ENCODE peak calls at places on chromosomes 12 and 14, in five cellular contexts. One of them, this sample, is unnamed.

GRCh38 chr14:49720744-49721143 is 27.8 kb downstream of the KLHDC1 start:
- DNase-seq in suprapubic skin: no peak
- DNase-seq in endodermal cell: no peak
- DNase-seq in lower lobe of right lung: no peak
- DNase-seq in heart right ventricle: no peak
- DNase-seq in this sample: no peak

GRCh38 chr14:99174081-99174851 is 97.7 kb downstream of the BCL11B start:
- DNase-seq in lower lobe of right lung: no peak
- DNase-seq in endodermal cell: peak; percentile 87
- DNase-seq in suprapubic skin: peak; percentile 80
- DNase-seq in heart right ventricle: no peak
- DNase-seq in this sample: no peak

GRCh38 chr14:76867536-76868452 is 41.6 kb downstream of the LRRC74A start:
- DNase-seq in suprapubic skin: no peak
- DNase-seq in heart right ventricle: no peak
- DNase-seq in endodermal cell: no peak
- DNase-seq in lower lobe of right lung: peak; percentile 82
- DNase-seq in this sample: peak; percentile 81

GRCh38 chr12:111569363-111570089 is 29.6 kb downstream of the ATXN2 start:
- DNase-seq in lower lobe of right lung: no peak
- DNase-seq in endodermal cell: no peak
- DNase-seq in heart right ventricle: no peak
- DNase-seq in suprapubic skin: no peak
- DNase-seq in this sample: no peak

GRCh38 chr12:3752096-3752709 is 706 bp downstream of the CRACR2A start:
- DNase-seq in lower lobe of right lung: peak; percentile 70
- DNase-seq in heart right ventricle: peak; percentile 50
- DNase-seq in suprapubic skin: no peak
- DNase-seq in endodermal cell: peak; percentile 45
- DNase-seq in this sample: peak; percentile 77

GRCh38 chr14:70660967-70661871 is 19.5 kb downstream of the TTC9 start:
- DNase-seq in endodermal cell: no peak
- DNase-seq in lower lobe of right lung: no peak
- DNase-seq in suprapubic skin: no peak
- DNase-seq in heart right ventricle: no peak
- DNase-seq in this sample: no peak

GRCh38 chr14:104935026-104935650 is 10.5 kb downstream of the PLD4 start:
- DNase-seq in lower lobe of right lung: no peak
- DNase-seq in heart right ventricle: no peak
- DNase-seq in suprapubic skin: no peak
- DNase-seq in endodermal cell: no peak
- DNase-seq in this sample: peak; percentile 43

GRCh38 chr12:51351913-51352532 is 5.5 kb upstream of the CELA1 start:
- DNase-seq in heart right ventricle: peak; percentile 17
- DNase-seq in endodermal cell: peak; percentile 97
- DNase-seq in lower lobe of right lung: peak; percentile 49
- DNase-seq in suprapubic skin: no peak
- DNase-seq in this sample: no peak

GRCh38 chr12:6074979-6075585 is 49.4 kb downstream of the VWF start:
- DNase-seq in lower lobe of right lung: peak; percentile 69
- DNase-seq in heart right ventricle: peak; percentile 44
- DNase-seq in suprapubic skin: no peak
- DNase-seq in endodermal cell: peak; percentile 67
- DNase-seq in this sample: peak; percentile 76

GRCh38 chr12:122111070-122111750 is 32.7 kb downstream of the MLXIP start:
- DNase-seq in heart right ventricle: no peak
- DNase-seq in suprapubic skin: no peak
- DNase-seq in endodermal cell: no peak
- DNase-seq in lower lobe of right lung: no peak
- DNase-seq in this sample: no peak

GRCh38 chr14:68626386-68626785 is 166.5 kb downstream of the ZFP36L1 start:
- DNase-seq in lower lobe of right lung: no peak
- DNase-seq in endodermal cell: peak; percentile 15
- DNase-seq in suprapubic skin: no peak
- DNase-seq in heart right ventricle: peak; percentile 55
- DNase-seq in this sample: peak; percentile 13

GRCh38 chr12:79658221-79658620 is 32.5 kb downstream of the PAWR start:
- DNase-seq in endodermal cell: no peak
- DNase-seq in heart right ventricle: no peak
- DNase-seq in suprapubic skin: no peak
- DNase-seq in lower lobe of right lung: no peak
- DNase-seq in this sample: no peak

GRCh38 chr14:59570122-59570521 is 6.5 kb downstream of the CCDC175 start:
- DNase-seq in heart right ventricle: no peak
- DNase-seq in lower lobe of right lung: no peak
- DNase-seq in endodermal cell: no peak
- DNase-seq in suprapubic skin: no peak
- DNase-seq in this sample: no peak
- TF ChIP-seq CTCF in heart right ventricle: no peak
- TF ChIP-seq CTCF in lower lobe of right lung: no peak
- TF ChIP-seq CTCF in endodermal cell: peak; percentile 65
- TF ChIP-seq CTCF in suprapubic skin: no peak
- TF ChIP-seq CTCF in this sample: no peak

GRCh38 chr12:91194500-91194899 is 11.9 kb upstream of the DCN start:
- DNase-seq in heart right ventricle: no peak
- DNase-seq in endodermal cell: no peak
- DNase-seq in suprapubic skin: no peak
- DNase-seq in lower lobe of right lung: no peak
- DNase-seq in this sample: no peak
- H3K27me3 ChIP-seq in heart right ventricle: no peaks in the 10 kb centered on the region
- H3K27me3 ChIP-seq in endodermal cell: no peaks in the 10 kb centered on the region
- H3K27me3 ChIP-seq in suprapubic skin: no peaks in the 10 kb centered on the region
- H3K27me3 ChIP-seq in lower lobe of right lung: no peaks in the 10 kb centered on the region
- H3K27me3 ChIP-seq in this sample: no peaks in the 10 kb centered on the region

DNA sequence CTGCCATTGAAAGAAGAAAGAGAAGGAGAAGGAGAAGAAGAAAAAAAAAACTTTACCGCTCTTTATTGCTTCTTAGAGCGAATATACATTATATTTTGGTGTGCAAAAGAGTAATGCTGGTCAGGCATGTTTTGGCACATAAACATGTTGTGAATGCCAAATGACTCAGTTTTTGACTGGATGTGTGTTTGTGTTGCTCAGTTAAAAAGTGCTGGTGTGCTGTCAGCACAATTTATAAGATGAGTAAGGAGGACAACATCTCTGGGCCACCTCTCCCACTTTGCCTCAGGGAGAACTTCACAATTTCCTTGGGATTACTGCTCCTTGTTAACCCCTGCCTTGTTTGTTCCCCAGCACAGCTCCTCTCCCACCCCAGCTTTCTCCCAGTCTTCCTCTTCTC is 584.8 kb downstream of the ETNK1 start:
- DNase-seq in endodermal cell: no peak
- DNase-seq in heart right ventricle: no peak
- DNase-seq in lower lobe of right lung: no peak
- DNase-seq in suprapubic skin: no peak
- DNase-seq in this sample: no peak
- TF ChIP-seq CTCF in endodermal cell: no peak
- TF ChIP-seq CTCF in heart right ventricle: no peak
- TF ChIP-seq CTCF in lower lobe of right lung: no peak
- TF ChIP-seq CTCF in suprapubic skin: no peak
- TF ChIP-seq CTCF in this sample: no peak

DNA sequence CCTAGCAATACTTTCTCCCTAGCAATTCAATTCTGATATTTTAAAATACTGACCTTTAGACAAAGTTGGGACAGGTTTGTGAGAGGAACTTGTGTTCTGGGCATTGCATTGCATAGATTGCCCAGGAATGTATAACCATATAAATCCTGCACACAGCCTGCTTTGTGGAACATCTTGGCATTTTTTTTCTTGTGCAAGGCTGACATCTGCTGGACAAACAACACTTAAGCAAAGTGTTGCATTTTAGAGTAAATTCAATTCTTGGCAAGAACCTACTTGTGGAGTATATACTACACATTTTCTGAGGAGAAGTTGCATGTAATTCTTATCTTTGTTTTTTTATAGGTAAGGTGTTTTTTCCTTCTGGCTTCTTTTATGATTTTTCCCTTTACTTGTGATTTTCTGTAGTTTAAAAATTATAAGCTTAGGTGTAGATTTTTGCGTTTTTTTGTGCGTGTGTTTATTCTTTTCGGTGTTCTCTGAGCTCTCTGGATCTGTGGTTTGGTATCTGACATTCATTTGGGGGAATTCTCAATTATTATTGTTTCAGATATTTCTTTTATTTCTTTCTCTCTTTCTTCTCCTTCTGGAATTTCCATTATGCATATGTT is 26.4 kb downstream of the TESPA1 start:
- DNase-seq in endodermal cell: peak; percentile 84
- DNase-seq in lower lobe of right lung: no peak
- DNase-seq in heart right ventricle: peak; percentile 51
- DNase-seq in suprapubic skin: no peak
- DNase-seq in this sample: no peak
- H3K27me3 ChIP-seq in endodermal cell: no peaks in the 10 kb centered on the region
- H3K27me3 ChIP-seq in lower lobe of right lung: peaks cover 15% of the 10 kb centered on the region
- H3K27me3 ChIP-seq in heart right ventricle: no peaks in the 10 kb centered on the region
- H3K27me3 ChIP-seq in suprapubic skin: no peaks in the 10 kb centered on the region
- H3K27me3 ChIP-seq in this sample: peaks cover 3% of the 10 kb centered on the region

DNA sequence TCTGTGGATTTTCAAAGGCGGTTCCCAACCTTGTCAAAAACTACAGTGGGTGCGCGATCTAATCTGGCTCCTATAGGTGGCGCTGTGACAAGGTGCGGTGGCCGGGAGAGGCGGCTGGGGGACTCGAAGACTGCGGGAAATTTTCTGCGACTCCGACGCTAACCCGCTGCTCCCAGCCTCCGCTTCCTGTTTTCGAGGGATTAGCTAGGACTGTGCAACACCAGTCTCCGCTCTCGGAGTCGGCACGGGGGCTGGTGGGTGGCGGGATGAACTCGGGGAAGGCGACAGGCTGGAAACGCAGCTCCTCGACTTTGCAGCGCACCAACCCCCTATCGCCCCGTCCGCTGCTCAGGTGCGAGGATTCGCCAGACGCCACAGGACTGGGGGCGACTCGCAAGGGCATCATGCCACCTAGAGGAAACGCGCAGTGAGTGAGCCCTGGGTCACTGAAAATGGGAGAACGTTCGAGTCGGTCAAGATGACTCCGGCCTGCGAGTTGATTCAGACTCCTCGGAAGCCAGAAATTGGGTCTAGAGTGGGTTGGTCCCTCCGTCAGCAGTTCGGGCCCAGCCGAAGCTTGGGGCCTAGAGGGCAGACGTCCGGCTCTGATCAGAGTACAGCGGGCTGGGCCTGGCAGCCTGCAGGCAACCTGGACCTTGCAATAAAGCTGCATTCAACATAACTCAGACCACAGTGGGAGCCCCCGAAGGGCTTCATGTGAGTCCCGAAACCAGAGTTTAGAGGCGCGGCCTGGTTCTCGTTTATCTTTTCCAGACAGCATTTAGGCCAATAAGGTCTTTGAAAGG is 5.5 kb upstream of the PAX9 start:
- DNase-seq in endodermal cell: peak; percentile 94
- DNase-seq in lower lobe of right lung: no peak
- DNase-seq in heart right ventricle: no peak
- DNase-seq in suprapubic skin: no peak
- DNase-seq in this sample: peak; percentile 67
- TF ChIP-seq CTCF in endodermal cell: peak; percentile 91
- TF ChIP-seq CTCF in lower lobe of right lung: peak; percentile 27
- TF ChIP-seq CTCF in heart right ventricle: peak; percentile 12
- TF ChIP-seq CTCF in suprapubic skin: no peak
- TF ChIP-seq CTCF in this sample: peak; percentile 32